ENCODE peak calls at places on chromosomes 11 and 22, in five cellular contexts. One of them, this sample, is unnamed.

GRCh38 chr22:47161631-47162030 is 399.2 kb downstream of the TBC1D22A start:
- DNase-seq in Calu3: no peak
- DNase-seq in WTC11: peak
- DNase-seq in spleen: peak
- DNase-seq in astrocyte of the spinal cord: no peak
- DNase-seq in this sample: no peak

GRCh38 chr11:13668957-13669521 is 571 bp downstream of the FAR1 start:
- DNase-seq in Calu3: peak
- DNase-seq in WTC11: no peak
- DNase-seq in spleen: peak
- DNase-seq in astrocyte of the spinal cord: peak
- DNase-seq in this sample: peak

GRCh38 chr11:131899954-131900580 is 529.7 kb downstream of the NTM start:
- DNase-seq in Calu3: no peak
- DNase-seq in WTC11: no peak
- DNase-seq in spleen: no peak
- DNase-seq in astrocyte of the spinal cord: no peak
- DNase-seq in this sample: no peak

GRCh38 chr11:118194835-118195627 is 18.6 kb upstream of the SCN2B start:
- DNase-seq in Calu3: peak
- DNase-seq in WTC11: no peak
- DNase-seq in spleen: no peak
- DNase-seq in astrocyte of the spinal cord: peak
- DNase-seq in this sample: peak

GRCh38 chr22:36136475-36136874 is 24.1 kb downstream of the APOL3 start:
- DNase-seq in Calu3: no peak
- DNase-seq in WTC11: no peak
- DNase-seq in spleen: no peak
- DNase-seq in astrocyte of the spinal cord: peak
- DNase-seq in this sample: peak

GRCh38 chr11:113562981-113563461 is 87.8 kb upstream of the DRD2 start:
- DNase-seq in Calu3: no peak
- DNase-seq in WTC11: no peak
- DNase-seq in spleen: no peak
- DNase-seq in astrocyte of the spinal cord: no peak
- DNase-seq in this sample: no peak

GRCh38 chr11:102241026-102241425 is 76.3 kb upstream of the BIRC3 start:
- DNase-seq in Calu3: no peak
- DNase-seq in WTC11: no peak
- DNase-seq in spleen: no peak
- DNase-seq in astrocyte of the spinal cord: peak
- DNase-seq in this sample: peak

GRCh38 chr22:43392385-43392989 is 19.3 kb upstream of the MPPED1 start:
- DNase-seq in Calu3: no peak
- DNase-seq in WTC11: no peak
- DNase-seq in spleen: no peak
- DNase-seq in astrocyte of the spinal cord: no peak
- DNase-seq in this sample: no peak

GRCh38 chr11:104199041-104199440 is 35.1 kb upstream of the PDGFD start:
- DNase-seq in Calu3: no peak
- DNase-seq in WTC11: no peak
- DNase-seq in spleen: no peak
- DNase-seq in astrocyte of the spinal cord: no peak
- DNase-seq in this sample: no peak

GRCh38 chr11:118437046-118437735 is 899 bp downstream of the KMT2A start:
- DNase-seq in Calu3: peak
- DNase-seq in WTC11: peak
- DNase-seq in spleen: peak
- DNase-seq in astrocyte of the spinal cord: peak
- DNase-seq in this sample: no peak

GRCh38 chr22:31347251-31348008 is 1.3 kb upstream of the PATZ1 start:
- DNase-seq in Calu3: peak
- DNase-seq in WTC11: peak
- DNase-seq in spleen: peak
- DNase-seq in astrocyte of the spinal cord: peak
- DNase-seq in this sample: peak

GRCh38 chr22:42277988-42278776 is 7.7 kb upstream of the TCF20 start:
- DNase-seq in Calu3: no peak
- DNase-seq in WTC11: no peak
- DNase-seq in spleen: peak
- DNase-seq in astrocyte of the spinal cord: no peak
- DNase-seq in this sample: no peak
- TF ChIP-seq CTCF in Calu3: no peak
- TF ChIP-seq CTCF in WTC11: no peak
- TF ChIP-seq CTCF in spleen: no peak
- TF ChIP-seq CTCF in astrocyte of the spinal cord: peak
- TF ChIP-seq CTCF in this sample: peak

DNA sequence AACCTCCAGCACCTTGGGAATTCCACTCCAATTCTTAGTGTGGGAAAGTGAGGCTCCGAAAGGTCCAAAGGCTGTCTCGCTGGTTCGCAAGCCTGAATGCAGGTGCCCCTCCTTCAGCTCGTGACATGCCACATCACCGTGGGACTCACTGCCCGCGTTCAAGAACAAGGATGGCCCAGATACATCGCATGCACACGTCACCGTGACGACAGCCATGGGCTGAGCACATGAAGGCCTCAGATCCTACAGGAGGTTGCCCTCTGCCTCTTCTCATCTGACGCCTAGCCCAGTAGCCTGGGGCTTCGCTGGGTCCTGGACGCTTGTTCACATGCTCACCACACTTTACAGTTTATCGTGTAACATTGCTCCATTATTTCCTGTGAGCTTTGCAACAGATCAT is 4.4 kb upstream of the LINC01488 start:
- DNase-seq in Calu3: no peak
- DNase-seq in WTC11: no peak
- DNase-seq in spleen: no peak
- DNase-seq in astrocyte of the spinal cord: no peak
- DNase-seq in this sample: no peak
- TF ChIP-seq CTCF in Calu3: no peak
- TF ChIP-seq CTCF in WTC11: no peak
- TF ChIP-seq CTCF in spleen: no peak
- TF ChIP-seq CTCF in astrocyte of the spinal cord: no peak
- TF ChIP-seq CTCF in this sample: no peak

DNA sequence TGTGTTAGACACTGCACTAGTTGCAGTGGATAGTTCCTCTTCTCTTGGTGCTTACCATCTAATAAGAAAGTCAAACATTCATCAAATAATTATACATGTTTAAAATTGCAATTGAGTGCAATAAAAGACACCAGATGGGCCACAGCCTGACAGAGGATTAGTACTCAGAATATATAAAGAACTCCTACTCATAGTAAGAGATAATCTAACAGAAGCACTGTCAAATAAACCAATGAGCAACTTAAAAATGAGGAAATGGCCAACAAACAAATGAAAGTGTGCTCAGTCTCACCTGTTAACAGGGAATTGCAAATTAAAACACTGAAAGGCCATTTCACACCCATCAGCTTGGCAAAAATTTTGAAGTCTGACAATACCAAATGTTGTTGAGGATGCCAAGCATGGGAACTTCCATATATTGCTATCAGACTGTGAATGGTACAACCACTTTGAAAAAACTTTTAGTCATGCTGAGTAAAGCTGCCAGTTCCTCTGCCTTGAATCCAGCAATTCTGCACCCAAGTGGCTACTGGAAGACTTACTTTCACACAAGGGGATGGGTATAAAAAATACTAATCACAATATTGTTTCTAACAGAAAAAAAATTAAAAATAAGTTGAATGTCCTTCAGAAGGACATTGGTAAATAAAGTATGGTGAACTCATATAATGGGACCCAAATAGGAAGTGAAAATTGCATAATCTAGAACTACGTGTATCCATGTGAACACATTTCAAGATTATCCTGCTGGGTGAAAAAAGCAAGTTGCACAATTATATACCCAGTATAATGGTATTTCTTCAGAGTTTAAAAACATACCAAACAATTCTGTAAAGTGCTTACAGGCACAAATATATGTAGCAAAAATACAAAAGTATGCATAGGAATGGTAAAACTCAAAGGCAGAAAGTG is 41.4 kb upstream of the CREB3L1 start:
- DNase-seq in Calu3: no peak
- DNase-seq in WTC11: no peak
- DNase-seq in spleen: no peak
- DNase-seq in astrocyte of the spinal cord: no peak
- DNase-seq in this sample: no peak
- TF ChIP-seq CTCF in Calu3: no peak
- TF ChIP-seq CTCF in WTC11: no peak
- TF ChIP-seq CTCF in spleen: no peak
- TF ChIP-seq CTCF in astrocyte of the spinal cord: no peak
- TF ChIP-seq CTCF in this sample: peak

DNA sequence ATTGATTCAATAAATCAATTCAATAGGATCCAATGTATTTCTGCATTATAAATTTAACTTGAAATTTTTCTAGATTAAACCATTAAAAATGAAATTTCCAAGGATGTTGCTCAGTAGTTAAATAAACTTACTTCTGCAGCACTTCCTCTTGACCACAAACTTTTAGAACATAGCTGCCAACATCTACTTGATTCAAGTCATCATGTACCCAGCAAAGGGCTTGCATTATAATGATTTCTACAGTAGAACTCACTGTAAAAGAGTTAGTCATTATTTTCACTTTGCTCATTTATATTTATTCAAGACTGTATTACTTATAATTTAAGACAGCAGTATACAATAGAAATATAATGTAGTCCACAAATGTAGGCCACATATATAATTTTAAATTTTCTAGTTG is 59.2 kb downstream of the PIK3C2A start:
- DNase-seq in Calu3: no peak
- DNase-seq in WTC11: no peak
- DNase-seq in spleen: no peak
- DNase-seq in astrocyte of the spinal cord: peak
- DNase-seq in this sample: no peak
- TF ChIP-seq CTCF in Calu3: no peak
- TF ChIP-seq CTCF in WTC11: no peak
- TF ChIP-seq CTCF in spleen: no peak
- TF ChIP-seq CTCF in astrocyte of the spinal cord: no peak
- TF ChIP-seq CTCF in this sample: no peak